ENCODE peak calls at places on chromosomes 6 and 20, in six cellular contexts. M is NCI-H774, U is pulmonary artery endothelial cell, R is spleen, E is left ventricle myocardium superior, C is iris pigment epithelial cell. A is an unnamed sample.

GRCh38 chr6:39263299-39264037 is 34.2 kb upstream of the KCNK5 start:
- DNase-seq in M (no peak), U (no peak), R (no peak), E (no peak), C (no peak), A (no peak)

GRCh38 chr6:12849420-12850200 is 133.0 kb downstream of the PHACTR1 start:
- DNase-seq in M (no peak), U (no peak), R (no peak), E (no peak), C (peak; percentile 25), A (no peak)

GRCh38 chr6:5871296-5871695 is 135.4 kb downstream of the NRN1 start:
- DNase-seq in M (no peak), U (no peak), R (no peak), E (no peak), C (no peak), A (no peak)

GRCh38 chr6:158387036-158387435 is 74.8 kb downstream of the TULP4 start:
- DNase-seq in M (no peak), U (no peak), R (no peak), E (no peak), C (no peak), A (no peak)

GRCh38 chr6:35754452-35755321 is 17.9 kb downstream of the ARMC12 start:
- DNase-seq in M (no peak), U (no peak), R (no peak), E (no peak), C (peak; percentile 38), A (no peak)

GRCh38 chr20:10771435-10772140 is 97.8 kb upstream of the JAG1 start:
- DNase-seq in M (no peak), U (no peak), R (no peak), E (no peak), C (no peak), A (no peak)

GRCh38 chr6:53767941-53768340 is 26.9 kb upstream of the LRRC1 start:
- DNase-seq in M (no peak), U (no peak), R (no peak), E (no peak), C (no peak), A (no peak)

GRCh38 chr6:114364295-114364694 is 21.5 kb upstream of the HS3ST5 start:
- DNase-seq in M (no peak), U (no peak), R (no peak), E (no peak), C (peak; percentile 12), A (no peak)

GRCh38 chr6:14121936-14122344 is 4.4 kb downstream of the CD83 start:
- DNase-seq in M (no peak), U (no peak), R (no peak), E (no peak), C (no peak), A (no peak)

GRCh38 chr20:63682384-63683139 is 13.9 kb upstream of the TNFRSF6B start:
- DNase-seq in M (no peak), U (peak; percentile 94), R (peak; percentile 77), E (peak; percentile 78), C (peak; percentile 95), A (peak; percentile 14)

GRCh38 chr6:4225207-4225872 is 90.0 kb upstream of the ECI2 start:
- DNase-seq in M (no peak), U (no peak), R (no peak), E (no peak), C (no peak), A (no peak)

GRCh38 chr6:26125015-26125690 is 37.9 kb downstream of the HFE start:
- DNase-seq in M (peak; percentile 14), U (no peak), R (peak; percentile 80), E (no peak), C (no peak), A (no peak)

GRCh38 chr6:51868591-51869355 is 218.6 kb downstream of the PKHD1 start:
- DNase-seq in M (no peak), U (no peak), R (no peak), E (no peak), C (no peak), A (no peak)

GRCh38 chr6:3522561-3523287 is 65.9 kb upstream of the SLC22A23 start:
- DNase-seq in M (no peak), U (no peak), R (no peak), E (no peak), C (peak; percentile 40), A (no peak)

GRCh38 chr20:23205656-23206055 is 119.5 kb upstream of the CD93 start:
- DNase-seq in M (peak; percentile 45), U (no peak), R (no peak), E (peak; percentile 83), C (peak; percentile 30), A (peak; percentile 79)

GRCh38 chr6:32614366-32615081 is 22.7 kb upstream of the HLA-DQA1 start:
- DNase-seq in M (no peak), U (no peak), R (no peak), E (no peak), C (no peak), A (no peak)

GRCh38 chr6:152300517-152300916 is 336.6 kb downstream of the SYNE1 start:
- DNase-seq in M (no peak), U (no peak), R (no peak), E (no peak), C (no peak), A (no peak)

GRCh38 chr20:34604980-34605788 is 46.7 kb downstream of the MAP1LC3A start:
- DNase-seq in M (no peak), U (no peak), R (no peak), E (no peak), C (peak; percentile 88), A (peak; percentile 81)

GRCh38 chr20:3106658-3107463 is 22.3 kb upstream of the AVP start:
- DNase-seq in M (no peak), U (no peak), R (no peak), E (no peak), C (no peak), A (no peak)

GRCh38 chr6:109024368-109024767 is 70.3 kb downstream of the SESN1 start:
- DNase-seq in M (no peak), U (no peak), R (no peak), E (no peak), C (peak; percentile 41), A (no peak)

GRCh38 chr6:39296745-39297640 is 17.2 kb downstream of the KCNK17 start:
- DNase-seq in M (no peak), U (no peak), R (no peak), E (peak; percentile 72), C (no peak), A (no peak)

GRCh38 chr6:107491059-107491609 is 1.2 kb downstream of the SOBP start:
- DNase-seq in M (peak; percentile 54), U (no peak), R (peak; percentile 80), E (peak; percentile 91), C (peak; percentile 16), A (no peak)

GRCh38 chr20:2742934-2743559 is 50.5 kb downstream of the EBF4 start:
- DNase-seq in M (no peak), U (no peak), R (peak; percentile 86), E (peak; percentile 56), C (peak; percentile 57), A (peak; percentile 59)

GRCh38 chr6:150900049-150900448 is 34.5 kb downstream of the MTHFD1L start:
- DNase-seq in M (no peak), U (no peak), R (no peak), E (no peak), C (no peak), A (no peak)

GRCh38 chr6:120826253-120826652 is 508.0 kb downstream of the TBC1D32 start:
- DNase-seq in M (peak; percentile 38), U (no peak), R (no peak), E (no peak), C (peak; percentile 3), A (no peak)

GRCh38 chr20:56815796-56816195 is 186.7 kb downstream of the TFAP2C start:
- DNase-seq in M (no peak), U (no peak), R (no peak), E (no peak), C (no peak), A (no peak)

GRCh38 chr6:157251565-157252247 is 71.6 kb downstream of the TMEM242 start:
- DNase-seq in M (no peak), U (no peak), R (no peak), E (no peak), C (no peak), A (no peak)

GRCh38 chr6:79808846-79809245 is 138.5 kb downstream of the ELOVL4 start:
- DNase-seq in M (no peak), U (no peak), R (no peak), E (no peak), C (no peak), A (no peak)

GRCh38 chr20:20203784-20204183 is 151.5 kb downstream of the CFAP61 start:
- DNase-seq in M (no peak), U (no peak), R (no peak), E (no peak), C (no peak), A (no peak)

GRCh38 chr6:120077489-120077888 is 727.9 kb upstream of the MAN1A1 start:
- DNase-seq in M (no peak), U (no peak), R (no peak), E (no peak), C (no peak), A (no peak)

GRCh38 chr6:12147557-12148316 is 135.6 kb downstream of the HIVEP1 start:
- DNase-seq in M (no peak), U (no peak), R (no peak), E (no peak), C (peak; percentile 37), A (no peak)

GRCh38 chr20:64113796-64114355 is 6.5 kb upstream of the NPBWR2 start:
- DNase-seq in M (no peak), U (no peak), R (peak; percentile 55), E (peak; percentile 20), C (no peak), A (no peak)